ENCODE peak calls at places on chromosomes 4 and X, in eight cellular contexts. W, N, Q, D, Z, X, U and L are unnamed samples. For H3K27me3 and H3K79me2, the result is how much of the 10 kb centered on the place peaks cover.

GRCh38 chrX:130916636-130917422 is 13.8 kb upstream of the ENOX2 start:
- DNase-seq in W (peak), N (no peak), Q (peak), D (peak), Z (peak), X (peak), U (peak), L (peak)

GRCh38 chr4:622071-622995 is 3.0 kb upstream of the PDE6B start:
- DNase-seq in W (peak), N (no peak), Q (no peak), D (no peak), Z (no peak), X (no peak), U (no peak), L (peak)

GRCh38 chrX:101619336-101619735 is 1.5 kb upstream of the ARMCX6 start:
- DNase-seq in W (no peak), N (no peak), Q (no peak), D (peak), Z (no peak), X (peak), U (peak), L (peak)

GRCh38 chr4:8549352-8549931 is 30.8 kb upstream of the GPR78 start:
- DNase-seq in W (no peak), N (no peak), Q (no peak), D (peak), Z (no peak), X (no peak), U (no peak), L (no peak)

GRCh38 chrX:134981910-134982309 is 8.9 kb upstream of the SMIM10 start:
- DNase-seq in W (no peak), N (no peak), Q (no peak), D (peak), Z (no peak), X (no peak), U (no peak), L (no peak)

GRCh38 chr4:55475394-55476243 is 71.1 kb downstream of the CLOCK start:
- DNase-seq in W (peak), N (peak), Q (no peak), D (no peak), Z (no peak), X (no peak), U (no peak), L (no peak)

GRCh38 chrX:71095971-71096701 is 485 bp downstream of the FOXO4 start:
- DNase-seq in W (peak), N (no peak), Q (peak), D (no peak), Z (no peak), X (no peak), U (no peak), L (peak)

GRCh38 chr4:128310266-128310697 is 22.7 kb upstream of the PGRMC2 start:
- DNase-seq in W (no peak), N (no peak), Q (no peak), D (no peak), Z (no peak), X (peak), U (peak), L (peak)

GRCh38 chr4:185654311-185654710 is 119.0 kb upstream of the PDLIM3 start:
- DNase-seq in W (no peak), N (no peak), Q (no peak), D (no peak), Z (no peak), X (no peak), U (no peak), L (no peak)

GRCh38 chrX:153845842-153846241 is 15.5 kb upstream of the PDZD4 start:
- DNase-seq in W (no peak), N (no peak), Q (no peak), D (no peak), Z (no peak), X (no peak), U (peak), L (no peak)

GRCh38 chr4:88698539-88698938 is 910 bp upstream of the NAP1L5 start:
- DNase-seq in W (no peak), N (no peak), Q (no peak), D (peak), Z (no peak), X (no peak), U (no peak), L (no peak)

GRCh38 chr4:186570193-186570996 is 15.0 kb upstream of the MTNR1A start:
- DNase-seq in W (peak), N (no peak), Q (no peak), D (no peak), Z (no peak), X (no peak), U (no peak), L (peak)

GRCh38 chrX:11792461-11793421 is 34.7 kb downstream of the MSL3 start:
- DNase-seq in W (no peak), N (peak), Q (no peak), D (no peak), Z (no peak), X (no peak), U (no peak), L (no peak)

GRCh38 chr4:168507178-168507577 is 10.3 kb downstream of the PALLD start:
- DNase-seq in W (no peak), N (no peak), Q (no peak), D (no peak), Z (no peak), X (no peak), U (no peak), L (no peak)

GRCh38 chrX:112259375-112259774 is 176.8 kb upstream of the TRPC5 start:
- DNase-seq in W (no peak), N (no peak), Q (no peak), D (no peak), Z (no peak), X (no peak), U (no peak), L (no peak)

GRCh38 chr4:77264826-77265225 is 107.8 kb downstream of the CCNG2 start:
- DNase-seq in W (peak), N (no peak), Q (no peak), D (no peak), Z (peak), X (no peak), U (no peak), L (no peak)

GRCh38 chrX:135740683-135741149 is 27.3 kb downstream of the CT45A3 start:
- DNase-seq in W (peak), N (no peak), Q (peak), D (peak), Z (no peak), X (peak), U (peak), L (peak)

GRCh38 chrX:2710041-2710471 is 19.0 kb downstream of the CD99 start:
- DNase-seq in W (peak), N (no peak), Q (peak), D (no peak), Z (peak), X (no peak), U (no peak), L (no peak)

GRCh38 chr4:101285985-101286384 is 61.3 kb downstream of the PPP3CA start:
- DNase-seq in W (no peak), N (no peak), Q (no peak), D (no peak), Z (no peak), X (no peak), U (no peak), L (no peak)

GRCh38 chr4:80265571-80266266 is 745 bp upstream of the FGF5 start:
- DNase-seq in W (peak), N (no peak), Q (no peak), D (peak), Z (peak), X (no peak), U (peak), L (peak)

GRCh38 chr4:130825283-130825682 is 1729.3 kb downstream of the C4orf33 start:
- DNase-seq in W (no peak), N (no peak), Q (no peak), D (no peak), Z (no peak), X (no peak), U (no peak), L (no peak)

GRCh38 chrX:20056704-20057103 is 60.0 kb downstream of the MAP7D2 start:
- DNase-seq in W (no peak), N (no peak), Q (no peak), D (no peak), Z (no peak), X (no peak), U (no peak), L (peak)

GRCh38 chr4:6109842-6110560 is 90.3 kb downstream of the JAKMIP1 start:
- DNase-seq in W (no peak), N (no peak), Q (peak), D (no peak), Z (no peak), X (peak), U (peak), L (peak)

GRCh38 chr4:61273237-61273636 is 73.1 kb downstream of the ADGRL3 start:
- DNase-seq in W (no peak), N (no peak), Q (no peak), D (no peak), Z (no peak), X (no peak), U (no peak), L (no peak)

GRCh38 chr4:129129143-129129542 is 33.2 kb downstream of the C4orf33 start:
- DNase-seq in W (no peak), N (no peak), Q (no peak), D (no peak), Z (no peak), X (no peak), U (no peak), L (no peak)

GRCh38 chr4:102541708-102542107 is 40.5 kb downstream of the NFKB1 start:
- DNase-seq in W (no peak), N (no peak), Q (no peak), D (no peak), Z (no peak), X (no peak), U (peak), L (peak)

GRCh38 chrX:115624916-115625315 is 63.9 kb downstream of the PLS3 start:
- DNase-seq in W (peak), N (no peak), Q (no peak), D (no peak), Z (no peak), X (no peak), U (no peak), L (no peak)

GRCh38 chrX:33357606-33358005 is 146.3 kb upstream of the DMD start:
- DNase-seq in W (no peak), N (no peak), Q (no peak), D (no peak), Z (no peak), X (no peak), U (no peak), L (no peak)

GRCh38 chrX:27918799-27919198 is 62.5 kb downstream of the DCAF8L1 start:
- DNase-seq in W (no peak), N (no peak), Q (peak), D (no peak), Z (no peak), X (no peak), U (peak), L (peak)

GRCh38 chrX:2902841-2903240 is 26.3 kb downstream of the ARSD start:
- DNase-seq in W (no peak), N (no peak), Q (no peak), D (no peak), Z (no peak), X (no peak), U (no peak), L (no peak)

GRCh38 chrX:43277879-43278278 is 378.2 kb upstream of the MAOA start:
- DNase-seq in W (no peak), N (no peak), Q (no peak), D (no peak), Z (no peak), X (no peak), U (no peak), L (no peak)
- H3K27me3 ChIP-seq in W (under half), N (under half), Q (under half), D (under half), Z (under half), X (under half), U (under half), L (under half)

GRCh38 chr4:141127884-141128283 is 5.4 kb downstream of the RNF150 start:
- DNase-seq in W (peak), N (no peak), Q (no peak), D (no peak), Z (no peak), X (no peak), U (no peak), L (no peak)
- H3K79me2 ChIP-seq in W (half or more), N (under half), Q (under half), D (under half), Z (under half), X (under half), U (under half), L (under half)

DNA sequence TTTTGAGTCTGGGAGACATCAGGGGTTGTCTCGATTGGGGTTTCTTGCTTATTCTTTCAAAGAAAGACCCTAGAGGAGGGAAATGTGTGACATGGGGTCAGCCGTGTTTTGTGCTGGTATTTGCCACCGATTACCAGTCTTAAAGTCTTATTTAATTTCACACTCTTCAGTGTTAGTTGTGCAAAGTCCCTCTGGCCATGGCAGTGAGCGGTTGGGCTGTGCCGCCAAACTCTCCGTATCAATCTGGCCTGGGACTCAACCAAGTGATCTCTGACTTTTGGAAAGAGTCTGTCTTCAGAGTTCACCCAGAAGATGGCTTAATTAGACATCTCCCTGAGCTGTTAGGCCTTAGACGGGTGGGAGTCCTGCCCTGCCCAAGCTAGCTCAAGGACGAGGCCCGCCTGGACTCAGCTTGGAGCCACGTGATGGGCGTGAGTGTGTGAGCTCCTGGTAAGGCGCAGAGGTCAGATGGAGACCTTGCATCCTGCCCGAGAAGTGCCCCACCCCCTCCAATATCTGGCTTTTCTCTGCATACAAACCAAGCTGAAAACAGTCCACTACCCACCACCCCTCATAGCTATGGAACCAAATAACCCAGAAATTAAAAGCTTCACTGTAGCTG is 3.8 kb upstream of the PITX2 start:
- DNase-seq in W (no peak), N (no peak), Q (no peak), D (no peak), Z (no peak), X (no peak), U (peak), L (no peak)
- H3K27me3 ChIP-seq in W (under half), N (under half), Q (under half), D (under half), Z (half or more), X (half or more), U (half or more), L (half or more)

DNA sequence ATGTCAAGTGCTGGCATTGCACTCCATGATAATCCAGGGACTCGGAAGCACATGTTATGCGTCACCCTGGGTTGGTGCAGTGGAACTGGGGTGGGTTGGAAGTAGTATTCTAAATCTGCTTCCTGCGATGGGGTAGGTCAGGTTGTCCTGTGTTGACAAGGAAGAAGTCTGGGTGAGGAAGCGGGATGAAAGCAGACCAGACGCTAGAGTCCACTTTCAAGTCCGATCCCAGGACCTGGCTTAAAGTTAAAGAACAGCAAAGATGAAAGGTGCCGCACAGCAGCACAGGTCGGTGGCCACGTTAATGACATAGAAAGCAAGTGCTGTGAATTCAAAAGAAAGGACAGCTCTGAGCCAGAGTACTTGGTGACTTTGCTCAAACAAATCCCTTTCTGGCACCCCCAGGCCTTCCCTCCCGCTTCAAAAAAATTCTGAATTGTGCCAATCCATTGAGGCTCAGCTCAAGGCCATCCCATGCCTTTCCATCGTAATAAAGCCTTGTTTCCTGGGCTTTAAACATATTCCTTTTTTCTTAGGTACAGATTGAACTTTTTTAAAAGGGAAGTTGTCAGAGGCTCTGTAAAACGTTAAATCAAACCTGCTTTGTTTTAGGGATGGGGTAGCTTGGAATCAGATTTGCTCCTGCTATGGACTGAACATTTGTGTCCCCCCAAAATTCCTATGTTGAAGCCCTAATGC is 117.7 kb downstream of the PTTG2 start:
- DNase-seq in W (no peak), N (no peak), Q (no peak), D (no peak), Z (no peak), X (peak), U (no peak), L (no peak)
- H3K79me2 ChIP-seq in W (under half), N (under half), Q (under half), D (under half), Z (under half), X (under half), U (under half), L (under half)

GRCh38 chrX:633655-634305 is 3.2 kb downstream of the SHOX start:
- DNase-seq in W (no peak), N (no peak), Q (no peak), D (no peak), Z (no peak), X (no peak), U (peak), L (peak)
- H3K27me3 ChIP-seq in W (under half), N (under half), Q (under half), D (under half), Z (half or more), X (half or more), U (half or more), L (half or more)

GRCh38 chr4:1993169-1993516 is 15.6 kb downstream of the NELFA start:
- DNase-seq in W (no peak), N (no peak), Q (no peak), D (no peak), Z (no peak), X (no peak), U (no peak), L (no peak)
- H3K79me2 ChIP-seq in W (half or more), N (under half), Q (half or more), D (half or more), Z (half or more), X (under half), U (half or more), L (half or more)

GRCh38 chr4:3877236-3877635 is 111.1 kb downstream of the ADRA2C start:
- DNase-seq in W (peak), N (no peak), Q (no peak), D (no peak), Z (no peak), X (no peak), U (no peak), L (no peak)
- H3K27me3 ChIP-seq in W (half or more), N (under half), Q (under half), D (under half), Z (under half), X (under half), U (under half), L (half or more)

GRCh38 chr4:109574931-109575804 is 15.1 kb downstream of the MCUB start:
- DNase-seq in W (no peak), N (no peak), Q (no peak), D (peak), Z (no peak), X (no peak), U (no peak), L (no peak)

GRCh38 chr4:109576462-109576861 is 16.4 kb downstream of the MCUB start:
- DNase-seq in W (peak), N (no peak), Q (no peak), D (peak), Z (no peak), X (no peak), U (no peak), L (no peak)

GRCh38 chr4:109574443-109574850 is 14.4 kb downstream of the MCUB start:
- DNase-seq in W (peak), N (no peak), Q (no peak), D (peak), Z (no peak), X (peak), U (peak), L (no peak)

GRCh38 chr4:109578846-109579245 is 18.8 kb downstream of the MCUB start:
- DNase-seq in W (no peak), N (no peak), Q (no peak), D (no peak), Z (no peak), X (no peak), U (no peak), L (no peak)
- H3K79me2 ChIP-seq in W (under half), N (under half), Q (under half), D (under half), Z (under half), X (under half), U (under half), L (under half)

GRCh38 chr4:2047781-2048581 is 11.1 kb upstream of the NAT8L start:
- DNase-seq in W (no peak), N (no peak), Q (no peak), D (no peak), Z (no peak), X (no peak), U (no peak), L (no peak)
- H3K27me3 ChIP-seq in W (under half), N (under half), Q (under half), D (under half), Z (under half), X (under half), U (half or more), L (under half)